ENCODE peak calls at places on chromosomes 3 and 15, in four cellular contexts. Y is IMR-90, T is A549, B is K562. P is an unnamed sample.

GRCh38 chr15:38588672-38589071 is 24.1 kb upstream of the RASGRP1 start:
- DNase-seq in T (no peak), B (no peak), Y (no peak), P (no peak)

GRCh38 chr15:95996494-95996893 is 334.0 kb upstream of the NR2F2 start:
- DNase-seq in Y (no peak), T (no peak), B (no peak), P (no peak)

GRCh38 chr3:130841357-130841756 is 52.5 kb upstream of the ATP2C1 start:
- DNase-seq in Y (no peak), B (no peak), T (no peak), P (no peak)

GRCh38 chr3:49882182-49882581 is 12.5 kb upstream of the CAMKV start:
- DNase-seq in T (no peak), Y (peak; percentile 52), B (no peak), P (no peak)

GRCh38 chr3:145776782-145777408 is 384.1 kb downstream of the PLOD2 start:
- DNase-seq in B (peak; percentile 22), Y (peak; percentile 54), T (peak; percentile 11), P (peak; percentile 16)

GRCh38 chr15:73800662-73801345 is 47.7 kb upstream of the INSYN1 start:
- DNase-seq in T (peak; percentile 32), B (no peak), Y (peak; percentile 87), P (no peak)

GRCh38 chr3:167740961-167741587 is 5.6 kb downstream of the SERPINI1 start:
- DNase-seq in B (no peak), Y (peak; percentile 42), T (peak; percentile 7), P (no peak)

GRCh38 chr15:66617137-66618090 is 51.6 kb upstream of the LCTL start:
- DNase-seq in B (no peak), T (no peak), Y (peak; percentile 80), P (no peak)

GRCh38 chr15:80662756-80663553 is 32.2 kb upstream of the ABHD17C start:
- DNase-seq in B (no peak), Y (no peak), T (no peak), P (no peak)

GRCh38 chr3:41863024-41863423 is 98.9 kb downstream of the ULK4 start:
- DNase-seq in B (no peak), T (no peak), Y (no peak), P (no peak)

GRCh38 chr3:41768363-41768762 is 193.5 kb downstream of the ULK4 start:
- DNase-seq in Y (no peak), B (no peak), T (no peak), P (no peak)

GRCh38 chr3:70856414-70857162 is 544.1 kb upstream of the MDFIC2 start:
- DNase-seq in T (peak; percentile 9), Y (peak; percentile 99), B (no peak), P (no peak)

GRCh38 chr3:158991146-158991705 is 189.4 kb downstream of the MFSD1 start:
- DNase-seq in T (no peak), Y (no peak), B (no peak), P (no peak)

GRCh38 chr3:56782900-56783299 is 18.8 kb downstream of the ARHGEF3 start:
- DNase-seq in B (no peak), Y (no peak), T (no peak), P (no peak)

GRCh38 chr3:152071924-152072323 is 196.8 kb upstream of the MBNL1 start:
- DNase-seq in B (no peak), T (no peak), Y (peak; percentile 70), P (no peak)

GRCh38 chr3:6172871-6173667 is 687.8 kb upstream of the GRM7 start:
- DNase-seq in Y (no peak), B (no peak), T (no peak), P (no peak)

GRCh38 chr3:99323940-99324339 is 314.5 kb upstream of the COL8A1 start:
- DNase-seq in T (no peak), B (no peak), Y (no peak), P (no peak)

GRCh38 chr3:115100172-115100571 is 46.9 kb downstream of the ZBTB20 start:
- DNase-seq in B (no peak), Y (peak; percentile 70), T (no peak), P (peak; percentile 9)

GRCh38 chr3:196222876-196223595 is 6.7 kb downstream of the SLC51A start:
- DNase-seq in T (no peak), B (no peak), Y (no peak), P (no peak)

GRCh38 chr3:35549690-35550089 is 89.6 kb upstream of the ARPP21 start:
- DNase-seq in T (no peak), B (no peak), Y (no peak), P (no peak)

GRCh38 chr15:75030023-75030413 is 6.6 kb downstream of the PPCDC start:
- DNase-seq in T (no peak), B (no peak), Y (peak; percentile 13), P (no peak)

GRCh38 chr3:125143982-125144652 is 68.4 kb downstream of the SLC12A8 start:
- DNase-seq in Y (no peak), B (no peak), T (no peak), P (no peak)

GRCh38 chr3:61134532-61134931 is 116.7 kb downstream of the FHIT start:
- DNase-seq in B (no peak), Y (no peak), T (no peak), P (no peak)

GRCh38 chr3:177334803-177335202 is 137.5 kb upstream of the TBL1XR1 start:
- DNase-seq in T (no peak), B (no peak), Y (no peak), P (no peak)

GRCh38 chr3:113275876-113276580 is 64.7 kb downstream of the BOC start:
- DNase-seq in B (no peak), T (no peak), Y (peak; percentile 41), P (peak; percentile 25)

DNA sequence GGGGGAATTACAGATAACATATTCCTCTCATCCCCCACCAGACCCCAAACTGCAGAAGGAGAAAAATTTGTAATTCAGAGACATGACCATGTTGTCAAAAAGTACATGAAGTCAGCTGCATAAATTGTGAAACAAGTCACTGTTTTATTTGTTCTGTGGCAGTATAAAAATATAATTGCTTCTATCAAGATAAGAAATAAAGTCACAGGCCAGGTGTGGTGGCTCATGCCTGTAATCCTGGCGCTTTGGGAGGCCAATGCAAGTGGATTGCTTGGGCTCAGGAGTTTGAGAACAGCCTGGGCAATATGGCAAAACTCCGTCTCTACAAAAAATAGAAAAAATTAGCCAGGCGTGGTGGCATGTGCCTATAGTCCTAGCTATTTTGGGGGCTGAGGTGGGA is 87.7 kb upstream of the DPH6 start:
- DNase-seq in B (no peak), T (no peak), Y (no peak), P (no peak)
- TF ChIP-seq ELK1 in B (no peak), T (no peak), Y (no peak), P (no peak)

GRCh38 chr3:100993309-100993708 is at the start of gene ABI3BP:
- DNase-seq in Y (peak; percentile 89), T (peak; percentile 41), B (no peak), P (no peak)
- TF ChIP-seq ELK1 in Y (no peak), T (no peak), B (no peak), P (no peak)

GRCh38 chr3:105414841-105415240 is 48.1 kb downstream of the ALCAM start:
- DNase-seq in T (no peak), Y (peak; percentile 82), B (no peak), P (no peak)

GRCh38 chr3:105413356-105413887 is 46.7 kb downstream of the ALCAM start:
- DNase-seq in B (no peak), T (no peak), Y (peak; percentile 13), P (no peak)

GRCh38 chr3:105417538-105418289 is 51.0 kb downstream of the ALCAM start:
- DNase-seq in T (no peak), Y (peak; percentile 52), B (no peak), P (no peak)

DNA sequence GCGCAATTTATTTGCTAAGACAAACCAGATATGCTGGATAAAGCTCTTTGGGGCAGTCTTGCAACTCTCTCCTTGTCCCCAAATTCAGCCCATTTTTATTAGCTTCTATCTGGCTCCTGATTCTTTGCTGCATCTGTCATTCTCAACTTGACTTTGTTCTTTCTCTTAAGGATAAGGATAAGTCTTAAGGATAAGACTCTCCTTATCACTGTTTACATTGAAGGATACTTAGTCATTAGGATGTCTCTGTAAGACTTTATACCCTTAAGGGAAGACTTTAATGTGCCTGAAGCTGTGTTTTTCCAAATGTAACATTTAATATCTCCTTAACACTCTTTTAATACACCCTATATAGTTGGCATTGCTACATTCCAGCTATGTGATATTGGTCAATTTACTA is 49.3 kb downstream of the ALCAM start:
- DNase-seq in B (no peak), T (no peak), Y (peak; percentile 65), P (no peak)
- TF ChIP-seq ELK1 in B (no peak), T (no peak), Y (no peak), P (no peak)

GRCh38 chr3:52188586-52189404 is 9.2 kb upstream of the ALAS1 start:
- DNase-seq in T (no peak), B (no peak), Y (no peak), P (no peak)
- TF ChIP-seq ELK1 in T (no peak), B (no peak), Y (no peak), P (no peak)

GRCh38 chr3:143249014-143249413 is 129.4 kb downstream of the CHST2 start:
- DNase-seq in B (no peak), Y (no peak), T (no peak), P (no peak)
- TF ChIP-seq ELK1 in B (no peak), Y (no peak), T (no peak), P (no peak)

GRCh38 chr3:17755836-17756235 is 13.4 kb upstream of the TBC1D5 start:
- DNase-seq in T (no peak), B (no peak), Y (no peak), P (no peak)
- TF ChIP-seq ELK1 in T (no peak), B (no peak), Y (no peak), P (no peak)

DNA sequence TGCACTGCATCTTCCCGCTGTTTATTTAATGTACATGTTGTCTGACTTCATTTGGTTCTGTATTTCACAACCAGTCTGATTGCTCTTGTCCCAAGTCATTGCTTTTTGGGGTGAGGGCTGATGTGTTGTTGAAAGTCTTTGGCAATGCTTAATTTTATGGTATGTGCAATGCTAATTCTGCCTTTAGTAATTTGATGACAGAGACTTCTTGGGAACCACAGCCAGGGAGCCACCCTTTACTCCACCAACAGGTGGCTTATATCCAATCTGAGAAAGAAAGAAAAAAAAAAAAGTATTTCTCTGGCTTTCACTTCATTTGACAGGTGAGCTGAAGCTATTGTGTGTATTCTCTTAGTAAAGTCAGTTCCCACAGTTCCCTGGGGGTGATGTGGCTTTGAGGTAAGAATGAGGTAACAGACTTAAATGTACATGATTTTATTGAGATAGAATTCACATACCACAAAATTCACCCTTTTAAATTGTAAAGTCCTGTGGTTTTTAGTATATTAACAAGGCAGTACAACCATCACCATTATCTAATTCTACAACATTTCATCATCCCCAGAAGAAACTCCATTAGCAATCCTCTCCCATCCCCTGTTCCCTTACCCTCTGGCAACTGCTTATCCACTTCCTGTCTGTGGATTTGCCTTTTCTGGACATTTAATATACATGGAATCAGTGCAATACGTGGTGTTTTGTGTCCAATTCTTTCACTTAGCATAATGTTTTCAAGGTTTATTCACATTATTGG is 97.3 kb downstream of the SLCO3A1 start:
- DNase-seq in B (no peak), T (no peak), Y (peak; percentile 49), P (no peak)
- TF ChIP-seq ELK1 in B (no peak), T (no peak), Y (no peak), P (no peak)

DNA sequence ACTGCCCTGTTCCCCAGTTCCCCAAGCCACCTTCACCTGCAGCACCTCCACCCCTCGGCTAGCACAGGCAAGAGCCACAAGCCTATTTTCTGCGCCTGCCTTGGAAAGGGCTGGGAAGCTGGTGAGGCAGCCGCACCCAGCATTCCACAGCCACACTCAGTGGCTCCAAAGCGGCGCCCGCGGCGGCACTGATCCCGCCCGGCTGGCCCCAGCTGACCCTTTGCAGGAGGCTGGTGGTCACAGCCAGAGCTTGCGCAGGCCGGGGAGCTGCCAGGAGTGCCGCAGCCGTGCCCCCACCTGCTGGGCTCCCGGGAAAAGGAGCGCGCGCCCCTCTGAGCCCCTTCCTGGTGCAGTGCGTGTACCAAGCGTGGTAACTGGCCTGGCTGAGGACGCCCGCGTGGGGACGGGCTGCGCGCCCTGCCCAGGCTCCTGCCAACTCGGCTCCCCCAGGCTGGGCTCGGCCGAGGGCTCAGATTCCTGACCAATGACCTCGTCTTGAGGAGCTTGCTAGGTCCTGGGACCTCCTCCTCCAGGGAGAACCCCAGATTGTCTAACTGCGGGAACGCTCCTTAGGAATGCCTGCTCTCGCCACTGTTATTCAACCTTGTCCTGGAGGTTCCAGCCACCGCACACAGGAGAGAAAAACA is 13.3 kb downstream of the GRAMD2A start:
- DNase-seq in Y (no peak), B (no peak), T (peak; percentile 85), P (no peak)
- TF ChIP-seq ELK1 in Y (no peak), B (no peak), T (no peak), P (no peak)

P was measured in GM12878.